ENCODE peak calls at places on chromosomes 1 and 21, in seven cellular contexts. D is suprapubic skin, T is thyroid gland, R is K562, Z is HCT116, Y is esophagus muscularis mucosa, J is right lobe of liver. G is an unnamed sample.

GRCh38 chr1:91070274-91070673 is 48.4 kb upstream of the ZNF644 start:
- DNase-seq in D (no peak), T (peak; percentile 30), R (no peak), Z (no peak), Y (peak; percentile 7), J (no peak), G (no peak)

GRCh38 chr1:202579806-202580205 is 130.4 kb downstream of the SYT2 start:
- DNase-seq in D (no peak), T (no peak), R (no peak), Z (no peak), Y (no peak), J (no peak), G (peak; percentile 59)

GRCh38 chr1:42957880-42958487 is 684 bp downstream of the SLC2A1 start:
- DNase-seq in D (no peak), T (peak; percentile 67), R (peak; percentile 95), Z (no peak), Y (no peak), J (peak; percentile 78), G (peak; percentile 49)

GRCh38 chr1:91609571-91609970 is 108.9 kb downstream of the CDC7 start:
- DNase-seq in D (no peak), T (no peak), R (no peak), Z (peak; percentile 37), Y (peak; percentile 60), J (no peak), G (no peak)

GRCh38 chr1:74193908-74194307 is 4.1 kb downstream of the LRRIQ3 start:
- DNase-seq in D (no peak), T (no peak), R (no peak), Z (no peak), Y (no peak), J (no peak), G (no peak)

GRCh38 chr1:12284486-12284885 is 54.7 kb downstream of the VPS13D start:
- DNase-seq in D (no peak), T (no peak), R (no peak), Z (no peak), Y (no peak), J (no peak), G (no peak)

GRCh38 chr21:41621523-41621922 is 113.6 kb upstream of the TMPRSS2 start:
- DNase-seq in D (no peak), T (no peak), R (no peak), Z (no peak), Y (no peak), J (no peak), G (no peak)

GRCh38 chr1:159161001-159161718 is 10.3 kb upstream of the CADM3 start:
- DNase-seq in D (peak; percentile 72), T (peak; percentile 78), R (peak; percentile 74), Z (peak; percentile 50), Y (no peak), J (peak; percentile 69), G (peak; percentile 70)

GRCh38 chr1:23562138-23562819 is 3.0 kb upstream of the ID3 start:
- DNase-seq in D (peak; percentile 98), T (peak; percentile 99), R (peak; percentile 95), Z (peak; percentile 90), Y (peak; percentile 98), J (peak; percentile 92), G (peak; percentile 95)

GRCh38 chr1:192592493-192592892 is 16.9 kb downstream of the RGS1 start:
- DNase-seq in D (no peak), T (no peak), R (no peak), Z (no peak), Y (no peak), J (no peak), G (no peak)

GRCh38 chr1:175124842-175125241 is 57.2 kb downstream of the TNN start:
- DNase-seq in D (no peak), T (no peak), R (no peak), Z (no peak), Y (no peak), J (no peak), G (no peak)

GRCh38 chr1:170676628-170677027 is 12.7 kb downstream of the PRRX1 start:
- DNase-seq in D (no peak), T (no peak), R (no peak), Z (no peak), Y (no peak), J (no peak), G (no peak)

GRCh38 chr1:113812661-113813135 is 422 bp upstream of the RSBN1 start:
- DNase-seq in D (no peak), T (peak; percentile 35), R (peak; percentile 53), Z (no peak), Y (no peak), J (no peak), G (peak; percentile 27)

GRCh38 chr1:27616441-27616840 is 12.5 kb upstream of the AHDC1 start:
- DNase-seq in D (no peak), T (no peak), R (no peak), Z (no peak), Y (no peak), J (no peak), G (no peak)

GRCh38 chr1:167617100-167617949 is 12.7 kb upstream of the RCSD1 start:
- DNase-seq in D (no peak), T (peak; percentile 10), R (peak; percentile 53), Z (no peak), Y (no peak), J (no peak), G (no peak)

GRCh38 chr1:33088119-33088906 is 7.4 kb downstream of the AZIN2 start:
- DNase-seq in D (no peak), T (no peak), R (no peak), Z (no peak), Y (no peak), J (no peak), G (no peak)

GRCh38 chr1:21212126-21212525 is 35.4 kb upstream of the EIF4G3 start:
- DNase-seq in D (no peak), T (no peak), R (no peak), Z (no peak), Y (no peak), J (no peak), G (no peak)

GRCh38 chr1:54835970-54836369 is 34.8 kb upstream of the TTC22 start:
- DNase-seq in D (peak; percentile 21), T (peak; percentile 54), R (no peak), Z (no peak), Y (no peak), J (no peak), G (no peak)

GRCh38 chr1:224747578-224747977 is 131.5 kb downstream of the CNIH3 start:
- DNase-seq in D (no peak), T (peak; percentile 41), R (no peak), Z (no peak), Y (no peak), J (no peak), G (no peak)

GRCh38 chr1:51534447-51534846 is 15.4 kb upstream of the EPS15 start:
- DNase-seq in D (no peak), T (no peak), R (no peak), Z (no peak), Y (no peak), J (no peak), G (no peak)

DNA sequence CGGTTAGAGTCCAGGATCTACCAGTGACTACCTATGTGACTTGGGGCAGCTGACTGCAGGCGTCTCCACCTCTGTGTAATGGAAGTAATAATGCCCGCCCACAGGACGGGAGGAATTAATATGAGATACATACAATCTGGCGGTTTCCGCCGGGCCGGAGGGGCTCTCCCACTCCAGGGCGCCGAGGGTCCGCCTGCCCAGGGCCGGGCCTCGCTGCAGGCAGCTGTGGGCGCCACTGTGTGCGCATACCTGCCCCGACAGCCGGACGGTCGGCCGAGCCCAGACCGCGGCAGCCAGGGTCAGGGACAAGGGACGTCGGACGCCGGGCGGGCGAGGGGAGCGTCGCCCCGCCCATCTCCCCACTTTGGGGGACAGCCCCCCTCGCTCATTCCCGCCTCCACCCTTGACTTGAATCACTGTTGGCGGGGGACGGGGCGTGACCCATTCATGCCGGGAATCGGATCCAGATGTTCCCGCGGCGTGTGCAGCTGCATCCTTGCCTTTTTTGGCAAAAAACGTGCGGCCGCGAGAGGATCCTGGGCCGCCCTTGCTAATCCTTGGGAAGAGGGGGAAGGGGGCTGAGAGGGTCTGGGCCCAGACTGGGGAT is 6.1 kb upstream of the SF3A3 start:
- DNase-seq in D (peak; percentile 94), T (peak; percentile 23), R (no peak), Z (no peak), Y (peak; percentile 93), J (no peak), G (peak; percentile 95)
- TF ChIP-seq POLR2A in D (no peak), T (no peak), R (peak; percentile 56), Z (no peak), Y (no peak), J (no peak), G (peak; percentile 34)

DNA sequence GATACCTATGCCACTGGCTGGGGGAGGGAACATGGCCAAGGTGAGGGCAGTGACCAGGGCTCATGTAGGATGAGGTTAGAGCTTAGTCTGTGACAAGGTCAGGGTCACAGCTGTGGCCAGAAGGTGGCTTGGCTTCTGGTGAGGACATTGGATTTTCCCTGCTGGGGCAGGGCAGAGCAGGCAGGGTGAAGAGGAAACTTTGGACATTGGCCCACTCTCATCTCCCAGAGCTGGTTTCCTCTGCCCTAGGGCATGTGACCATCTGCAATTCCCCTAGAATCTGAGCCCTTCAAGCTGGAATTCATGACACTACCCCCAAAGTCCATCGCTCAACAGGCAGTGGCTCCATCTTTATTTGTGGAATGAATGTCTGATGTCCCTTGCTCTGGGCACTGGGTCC is 5.3 kb downstream of the DMBX1 start:
- DNase-seq in D (no peak), T (no peak), R (no peak), Z (no peak), Y (no peak), J (no peak), G (no peak)
- H3K27me3 ChIP-seq in D (peaks cover 67% of the 10 kb centered on the region), T (peaks cover 28% of the 10 kb centered on the region), R (no peaks in the 10 kb centered on the region), Z (no peaks in the 10 kb centered on the region), Y (peaks cover 45% of the 10 kb centered on the region), J (no peaks in the 10 kb centered on the region), G (peaks cover 11% of the 10 kb centered on the region)

GRCh38 chr1:209655412-209655811 is 3.2 kb upstream of the LAMB3 start:
- DNase-seq in D (no peak), T (no peak), R (no peak), Z (no peak), Y (no peak), J (no peak), G (no peak)

GRCh38 chr1:209652121-209652742 is at the start of gene LAMB3:
- DNase-seq in D (no peak), T (peak; percentile 23), R (peak; percentile 39), Z (peak; percentile 65), Y (no peak), J (no peak), G (no peak)

GRCh38 chr1:209655832-209656231 is 3.6 kb upstream of the LAMB3 start:
- DNase-seq in D (no peak), T (no peak), R (no peak), Z (no peak), Y (no peak), J (no peak), G (no peak)

GRCh38 chr1:209652873-209653401 is 712 bp upstream of the LAMB3 start:
- DNase-seq in D (peak; percentile 90), T (peak; percentile 99), R (peak; percentile 52), Z (peak; percentile 98), Y (no peak), J (peak; percentile 91), G (no peak)

GRCh38 chr1:209653915-209654351 is 1.7 kb upstream of the LAMB3 start:
- DNase-seq in D (no peak), T (peak; percentile 68), R (no peak), Z (no peak), Y (no peak), J (no peak), G (no peak)
- TF ChIP-seq POLR2A in D (no peak), T (no peak), R (no peak), Z (no peak), Y (no peak), J (peak; percentile 66), G (no peak)

GRCh38 chr1:39727932-39728317 is 10.8 kb upstream of the PPIE start:
- DNase-seq in D (no peak), T (peak; percentile 8), R (no peak), Z (no peak), Y (peak; percentile 17), J (no peak), G (no peak)
- H3K27me3 ChIP-seq in D (peaks cover 73% of the 10 kb centered on the region), T (peaks cover 13% of the 10 kb centered on the region), R (peaks cover 32% of the 10 kb centered on the region), Z (peaks cover 26% of the 10 kb centered on the region), Y (peaks cover 10% of the 10 kb centered on the region), J (no peaks in the 10 kb centered on the region), G (peaks cover 8% of the 10 kb centered on the region)